ENCODE peak calls at places on chromosomes 4 and X, in seven cellular contexts. Z, D, B, J, M, R and E are unnamed samples. For H3K9me3 and H3K4me1, the result is how much of the 10 kb centered on the place peaks cover.

GRCh38 chrX:78506248-78506647 is 152.9 kb downstream of the RTL3 start:
- DNase-seq in D (no peak), B (no peak), Z (no peak), M (no peak), J (no peak), R (no peak), E (no peak)

GRCh38 chr4:147733614-147734344 is 1.9 kb downstream of the ARHGAP10 start:
- DNase-seq in R (no peak), B (no peak), J (peak), M (no peak), D (peak), Z (no peak), E (no peak)

GRCh38 chr4:38387348-38387747 is 276.7 kb upstream of the KLF3 start:
- DNase-seq in D (peak), B (no peak), Z (no peak), J (no peak), R (no peak), M (peak), E (peak)

GRCh38 chr4:3783691-3784306 is 17.6 kb downstream of the ADRA2C start:
- DNase-seq in M (no peak), J (no peak), R (peak), Z (no peak), B (no peak), D (no peak), E (peak)

GRCh38 chr4:114998316-114998715 is 115.1 kb downstream of the NDST4 start:
- DNase-seq in Z (no peak), R (no peak), D (peak), J (peak), M (no peak), B (no peak), E (no peak)

GRCh38 chrX:71400710-71401109 is 34.6 kb downstream of the TAF1 start:
- DNase-seq in J (no peak), M (no peak), B (no peak), Z (no peak), R (no peak), D (no peak), E (no peak)

GRCh38 chr4:8342651-8343050 is 73.1 kb downstream of the HTRA3 start:
- DNase-seq in D (no peak), R (no peak), Z (no peak), J (no peak), B (no peak), M (peak), E (peak)

GRCh38 chrX:103513067-103513466 is 6.2 kb downstream of the RAB40A start:
- DNase-seq in D (no peak), J (no peak), R (no peak), Z (no peak), B (no peak), M (no peak), E (no peak)

GRCh38 chr4:142021181-142021580 is 384.8 kb downstream of the IL15 start:
- DNase-seq in J (no peak), M (no peak), R (no peak), D (no peak), B (no peak), Z (no peak), E (no peak)

GRCh38 chr4:74158561-74159396 is 861 bp downstream of the MTHFD2L start:
- DNase-seq in Z (no peak), M (no peak), R (no peak), B (no peak), D (peak), J (peak), E (no peak)

GRCh38 chr4:57159866-57160265 is 49.7 kb upstream of the IGFBP7 start:
- DNase-seq in M (no peak), Z (no peak), D (no peak), R (no peak), J (peak), B (no peak), E (no peak)

GRCh38 chr4:2449511-2450392 is 19.2 kb upstream of the RNF4 start:
- DNase-seq in J (no peak), R (no peak), Z (no peak), B (no peak), D (no peak), M (no peak), E (no peak)

GRCh38 chr4:74473155-74473811 is 28.3 kb downstream of the AREG start:
- DNase-seq in Z (no peak), M (peak), R (no peak), J (peak), B (no peak), D (peak), E (no peak)

GRCh38 chrX:63664083-63664482 is 120.9 kb downstream of the ARHGEF9 start:
- DNase-seq in J (peak), B (no peak), M (no peak), R (no peak), Z (no peak), D (peak), E (no peak)

GRCh38 chr4:2937146-2937857 is 25.9 kb downstream of the NOP14 start:
- DNase-seq in R (peak), J (no peak), M (peak), B (no peak), Z (no peak), D (no peak), E (no peak)

GRCh38 chrX:154727418-154728323 is 23.2 kb downstream of the GAB3 start:
- DNase-seq in Z (no peak), J (peak), M (no peak), B (no peak), R (no peak), D (peak), E (peak)

GRCh38 chr4:15914291-15914690 is 24.2 kb downstream of the FGFBP1 start:
- DNase-seq in M (no peak), B (no peak), R (no peak), Z (no peak), D (no peak), J (peak), E (no peak)

GRCh38 chrX:14497184-14497666 is 32.1 kb upstream of the GLRA2 start:
- DNase-seq in B (no peak), D (peak), J (peak), R (no peak), M (no peak), Z (peak), E (no peak)

GRCh38 chr4:186657766-186658165 is 65.9 kb downstream of the FAT1 start:
- DNase-seq in M (no peak), D (no peak), Z (no peak), B (no peak), J (no peak), R (no peak), E (no peak)

GRCh38 chr4:83285022-83285387 is 407 bp upstream of the COQ2 start:
- DNase-seq in B (no peak), J (peak), Z (no peak), M (no peak), D (peak), R (no peak), E (no peak)

GRCh38 chr4:102640669-102641068 is 120.1 kb downstream of the MANBA start:
- DNase-seq in M (no peak), R (no peak), Z (no peak), B (no peak), J (peak), D (no peak), E (no peak)

GRCh38 chr4:147093206-147093605 is 147.5 kb upstream of the TTC29 start:
- DNase-seq in M (no peak), Z (no peak), D (no peak), J (no peak), B (no peak), R (no peak), E (no peak)

GRCh38 chr4:5203925-5204324 is 152.6 kb downstream of the STK32B start:
- DNase-seq in D (peak), R (no peak), M (no peak), Z (no peak), B (no peak), J (no peak), E (no peak)

GRCh38 chrX:66676990-66677389 is 38.1 kb upstream of the EDA2R start:
- DNase-seq in J (peak), Z (no peak), R (no peak), B (no peak), D (peak), M (no peak), E (no peak)

GRCh38 chr4:144288011-144288903 is 147.7 kb upstream of the GYPA start:
- DNase-seq in J (no peak), M (no peak), R (no peak), Z (no peak), D (no peak), B (no peak), E (no peak)

GRCh38 chr4:119794681-119795080 is 166.1 kb upstream of the PDE5A start:
- DNase-seq in R (no peak), D (no peak), J (no peak), Z (no peak), B (no peak), M (no peak), E (no peak)

GRCh38 chrX:41087219-41087618 is 2.0 kb downstream of the USP9X start:
- DNase-seq in J (no peak), Z (no peak), B (no peak), R (no peak), M (no peak), D (peak), E (no peak)

GRCh38 chrX:74613350-74614192 is 853 bp downstream of the RLIM start:
- DNase-seq in Z (peak), R (no peak), D (peak), B (no peak), M (peak), J (peak), E (no peak)

GRCh38 chr4:41072021-41072777 is 142.1 kb downstream of the APBB2 start:
- DNase-seq in Z (no peak), M (no peak), B (no peak), J (peak), D (no peak), R (no peak), E (no peak)

GRCh38 chr4:128570380-128570779 is 239.1 kb upstream of the JADE1 start:
- DNase-seq in J (peak), R (no peak), M (no peak), B (no peak), Z (no peak), D (no peak), E (peak)

GRCh38 chrX:95318882-95319281 is 1365.8 kb upstream of the DIAPH2 start:
- DNase-seq in R (no peak), M (no peak), Z (no peak), D (no peak), J (no peak), B (no peak), E (no peak)

GRCh38 chr4:48033825-48034413 is 17.3 kb downstream of the NIPAL1 start:
- DNase-seq in D (peak), B (no peak), M (peak), R (no peak), J (peak), Z (peak), E (no peak)

GRCh38 chr4:57640391-57641100 is 530.4 kb upstream of the IGFBP7 start:
- DNase-seq in J (no peak), Z (no peak), D (no peak), M (no peak), R (peak), B (no peak), E (no peak)

GRCh38 chr4:8844976-8845690 is 26.5 kb downstream of the HMX1 start:
- DNase-seq in J (no peak), R (no peak), Z (no peak), M (no peak), D (no peak), B (no peak), E (no peak)

GRCh38 chrX:47722260-47722659 is 63.3 kb upstream of the UXT start:
- DNase-seq in Z (no peak), B (no peak), D (no peak), R (no peak), J (no peak), M (no peak), E (no peak)

GRCh38 chr4:15336410-15337184 is 91.2 kb upstream of the C1QTNF7 start:
- DNase-seq in J (peak), Z (no peak), R (no peak), B (no peak), M (no peak), D (peak), E (no peak)

GRCh38 chrX:134688839-134689238 is 30.6 kb upstream of the PLAC1 start:
- DNase-seq in J (peak), D (peak), B (no peak), R (no peak), M (no peak), Z (no peak), E (no peak)

GRCh38 chrX:34656842-34657780 is at the start of gene TMEM47:
- DNase-seq in J (peak), D (peak), B (peak), R (peak), Z (no peak), M (peak), E (peak)

GRCh38 chr4:149199594-149199993 is 616.0 kb downstream of the IQCM start:
- DNase-seq in R (no peak), Z (no peak), M (no peak), D (no peak), J (no peak), B (no peak), E (no peak)

GRCh38 chr4:68520985-68521384 is 55.1 kb downstream of the UGT2B17 start:
- DNase-seq in D (no peak), M (no peak), B (no peak), J (no peak), R (no peak), Z (no peak), E (no peak)
- H3K9me3 ChIP-seq in D (under half), M (under half), B (under half), J (under half), R (under half), Z (under half), E (under half)

GRCh38 chrX:120020305-120020704 is 57.2 kb downstream of the RHOXF2B start:
- DNase-seq in M (no peak), R (no peak), B (no peak), D (no peak), J (no peak), Z (no peak), E (no peak)

GRCh38 chrX:120016068-120016441 is 61.4 kb downstream of the RHOXF2B start:
- DNase-seq in D (no peak), Z (no peak), B (no peak), R (no peak), J (no peak), M (no peak), E (no peak)

GRCh38 chrX:120015145-120016067 is 62.1 kb downstream of the RHOXF2B start:
- DNase-seq in J (no peak), M (no peak), D (no peak), B (no peak), R (peak), Z (no peak), E (peak)

DNA sequence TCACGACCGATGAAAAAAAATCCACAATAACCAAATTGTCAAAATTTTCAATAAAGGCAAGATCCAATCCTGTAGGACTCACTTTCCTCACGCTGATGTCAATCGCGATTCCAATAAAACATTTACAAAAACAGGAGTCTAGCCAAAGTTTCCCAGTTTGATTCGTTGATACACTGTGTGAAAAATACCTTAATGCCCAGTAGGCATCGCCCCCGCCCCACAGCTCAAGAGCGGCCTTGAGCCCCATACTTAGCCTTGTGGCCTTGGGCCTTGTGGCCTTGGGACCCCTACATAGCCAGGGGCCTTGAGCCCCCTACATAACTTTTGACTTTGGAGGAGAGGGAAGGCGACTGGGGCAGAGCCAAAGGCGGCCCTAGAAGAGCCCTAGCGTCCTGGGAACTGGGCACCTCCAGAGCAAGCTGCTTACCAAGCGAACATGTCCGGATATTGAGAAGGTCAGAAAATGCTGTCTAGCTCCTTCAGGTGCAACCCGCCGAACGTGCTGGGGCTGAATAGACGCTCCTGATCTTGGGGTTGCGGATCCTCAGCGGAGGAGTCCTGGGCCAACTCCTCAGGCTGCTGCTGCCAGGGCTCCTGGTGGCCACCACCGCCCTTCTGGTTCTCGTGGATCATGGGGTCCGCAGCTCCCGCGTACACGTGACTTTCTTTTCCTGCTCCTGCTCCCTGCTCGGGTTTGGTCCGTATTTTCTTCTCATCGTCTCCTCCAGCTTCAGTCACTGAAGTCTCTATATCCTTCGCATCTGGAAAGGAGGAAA is 62.9 kb downstream of the RHOXF2B start:
- DNase-seq in R (no peak), J (no peak), M (no peak), D (no peak), B (no peak), Z (no peak), E (peak)
- H3K4me1 ChIP-seq in R (under half), J (under half), M (under half), D (under half), B (under half), Z (under half), E (under half)

DNA sequence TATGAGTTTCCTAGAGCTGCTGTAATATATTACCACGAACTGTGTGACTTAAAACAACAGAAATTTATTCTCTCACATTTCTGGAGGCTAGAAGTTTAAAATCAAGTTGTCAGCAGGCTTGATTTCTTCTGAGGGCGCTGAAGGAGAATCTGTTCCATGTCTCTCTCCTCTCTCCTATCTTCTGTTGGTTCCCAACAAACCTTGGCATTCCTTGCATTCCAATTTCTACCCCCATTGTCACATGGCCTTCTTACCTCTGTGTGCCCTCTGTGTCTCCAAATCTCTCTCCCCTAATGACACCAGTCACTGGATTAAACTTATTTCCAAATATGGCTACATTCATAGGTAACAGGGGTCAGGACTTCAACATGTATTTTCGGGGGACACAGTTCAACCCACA is 672.7 kb downstream of the RPA4 start:
- DNase-seq in Z (no peak), D (no peak), R (no peak), J (no peak), B (no peak), M (no peak), E (no peak)
- H3K4me3 ChIP-seq in Z (no peak), D (no peak), R (no peak), J (no peak), B (no peak), M (no peak), E (no peak)

GRCh38 chrX:1137531-1137930 is 74.9 kb downstream of the CRLF2 start:
- DNase-seq in D (no peak), R (no peak), J (no peak), B (no peak), Z (no peak), M (no peak), E (no peak)

GRCh38 chrX:1139101-1139500 is 73.3 kb downstream of the CRLF2 start:
- DNase-seq in J (no peak), D (no peak), Z (no peak), R (no peak), B (no peak), M (no peak), E (no peak)

GRCh38 chrX:1138476-1138875 is 74.0 kb downstream of the CRLF2 start:
- DNase-seq in D (no peak), R (no peak), B (no peak), M (no peak), Z (no peak), J (no peak), E (no peak)

GRCh38 chrX:1134156-1134555 is 78.3 kb downstream of the CRLF2 start:
- DNase-seq in B (no peak), M (no peak), R (no peak), Z (no peak), J (no peak), D (no peak), E (no peak)

GRCh38 chrX:1134976-1135375 is 77.5 kb downstream of the CRLF2 start:
- DNase-seq in Z (no peak), D (no peak), J (no peak), B (no peak), R (no peak), M (no peak), E (no peak)
- H3K9me3 ChIP-seq in Z (under half), D (under half), J (under half), B (under half), R (under half), M (under half), E (under half)

DNA sequence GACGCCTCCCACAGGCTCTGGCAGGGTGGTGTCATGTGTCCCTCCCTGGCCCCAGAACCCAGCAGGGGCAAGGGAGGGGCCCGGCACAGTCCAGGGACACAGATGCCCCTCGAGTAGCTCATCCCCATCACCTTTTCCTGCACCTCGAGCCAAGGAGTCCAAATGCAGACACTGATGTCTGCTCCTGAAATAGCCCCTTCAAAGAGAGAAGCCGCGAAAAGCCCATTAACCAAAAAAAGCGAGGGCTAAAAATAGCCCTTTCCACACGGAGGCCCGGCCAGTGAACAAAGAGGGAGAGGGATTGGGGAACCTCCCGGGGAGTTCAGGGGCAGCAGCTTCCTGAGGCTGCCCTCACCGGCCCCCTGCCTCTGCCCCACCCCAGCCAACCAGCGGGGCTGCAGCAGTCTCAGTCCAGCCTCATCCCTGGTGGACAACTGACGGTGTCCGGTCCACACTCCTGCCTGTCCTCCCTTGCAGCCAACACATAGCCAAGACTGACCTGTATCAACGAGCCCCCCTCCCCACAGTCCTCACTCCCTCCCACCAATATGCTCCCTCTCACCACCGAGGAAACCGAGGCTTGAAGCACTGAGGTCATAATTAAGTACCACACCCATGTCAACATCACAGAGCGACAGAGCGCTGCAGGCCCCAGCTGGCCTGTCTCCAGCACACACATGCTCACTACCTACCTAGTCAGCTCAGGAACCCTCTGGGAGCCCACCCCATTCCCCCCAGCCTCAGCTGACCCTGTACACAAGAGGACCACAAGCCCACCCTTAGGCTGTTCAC is 23.9 kb downstream of the WDR1 start:
- DNase-seq in D (peak), J (no peak), R (peak), B (no peak), M (no peak), Z (no peak), E (peak)
- H3K4me1 ChIP-seq in D (under half), J (half or more), R (under half), B (under half), M (half or more), Z (half or more), E (half or more)

DNA sequence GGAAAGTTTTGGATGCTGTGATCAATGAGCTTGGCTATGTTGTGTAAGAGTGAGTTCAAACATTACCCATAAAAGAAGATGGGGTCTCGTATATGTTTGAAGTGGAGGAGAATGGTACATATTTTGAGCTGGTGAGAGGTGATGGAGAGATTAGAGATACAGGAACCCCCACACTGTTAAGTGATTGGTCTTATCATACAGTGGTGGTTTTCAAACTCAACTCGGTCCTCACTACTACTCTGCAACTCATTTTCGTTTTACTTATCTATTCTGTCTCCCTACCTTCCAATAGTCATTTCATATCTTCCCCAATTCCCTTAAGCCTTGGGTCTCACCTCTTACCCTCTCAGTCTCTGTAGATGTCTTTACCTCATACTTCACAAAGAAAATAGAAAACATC is 16.4 kb upstream of the TNIP3 start:
- DNase-seq in Z (no peak), B (no peak), J (no peak), M (no peak), R (no peak), D (no peak), E (no peak)
- H3K4me3 ChIP-seq in Z (no peak), B (no peak), J (no peak), M (no peak), R (no peak), D (no peak), E (no peak)